ENCODE peak calls at places on chromosomes 12 and 14, in ten cellular contexts. One of them, this sample, is unnamed.

GRCh38 chr12:62138527-62138926 is 121.7 kb upstream of the USP15 start:
- DNase-seq in erythroblast: no peak
- DNase-seq in nucleus accumbens: no peak
- DNase-seq in astrocyte: no peak
- DNase-seq in hippocampal formation: no peak
- DNase-seq in AG08396: no peak
- DNase-seq in T-helper 2 cell: no peak
- DNase-seq in progenitor cell of endocrine pancreas: no peak
- DNase-seq in sciatic nerve: no peak
- DNase-seq in AG09309: no peak
- DNase-seq in this sample: no peak

GRCh38 chr14:72664651-72665050 is 229.2 kb downstream of the DPF3 start:
- DNase-seq in erythroblast: no peak
- DNase-seq in nucleus accumbens: no peak
- DNase-seq in astrocyte: no peak
- DNase-seq in hippocampal formation: no peak
- DNase-seq in AG08396: no peak
- DNase-seq in T-helper 2 cell: no peak
- DNase-seq in progenitor cell of endocrine pancreas: no peak
- DNase-seq in sciatic nerve: no peak
- DNase-seq in AG09309: no peak
- DNase-seq in this sample: no peak

GRCh38 chr14:95770777-95771176 is 56.9 kb upstream of the TCL1A start:
- DNase-seq in erythroblast: no peak
- DNase-seq in nucleus accumbens: no peak
- DNase-seq in astrocyte: no peak
- DNase-seq in hippocampal formation: no peak
- DNase-seq in AG08396: no peak
- DNase-seq in T-helper 2 cell: no peak
- DNase-seq in progenitor cell of endocrine pancreas: no peak
- DNase-seq in sciatic nerve: no peak
- DNase-seq in AG09309: no peak
- DNase-seq in this sample: no peak

GRCh38 chr14:74495356-74495755 is 1.8 kb downstream of the ISCA2 start:
- DNase-seq in erythroblast: peak; percentile 25
- DNase-seq in nucleus accumbens: no peak
- DNase-seq in astrocyte: no peak
- DNase-seq in hippocampal formation: no peak
- DNase-seq in AG08396: no peak
- DNase-seq in T-helper 2 cell: no peak
- DNase-seq in progenitor cell of endocrine pancreas: no peak
- DNase-seq in sciatic nerve: no peak
- DNase-seq in AG09309: no peak
- DNase-seq in this sample: no peak

GRCh38 chr12:75666126-75666979 is 154.9 kb upstream of the KRR1 start:
- DNase-seq in erythroblast: no peak
- DNase-seq in nucleus accumbens: no peak
- DNase-seq in astrocyte: peak; percentile 86
- DNase-seq in hippocampal formation: no peak
- DNase-seq in AG08396: peak; percentile 20
- DNase-seq in T-helper 2 cell: no peak
- DNase-seq in progenitor cell of endocrine pancreas: no peak
- DNase-seq in sciatic nerve: no peak
- DNase-seq in AG09309: no peak
- DNase-seq in this sample: no peak

GRCh38 chr12:123164710-123165261 is 13.9 kb upstream of the PITPNM2 start:
- DNase-seq in erythroblast: no peak
- DNase-seq in nucleus accumbens: no peak
- DNase-seq in astrocyte: no peak
- DNase-seq in hippocampal formation: no peak
- DNase-seq in AG08396: no peak
- DNase-seq in T-helper 2 cell: no peak
- DNase-seq in progenitor cell of endocrine pancreas: no peak
- DNase-seq in sciatic nerve: no peak
- DNase-seq in AG09309: no peak
- DNase-seq in this sample: no peak

GRCh38 chr12:116233669-116234068 is 43.8 kb downstream of the MED13L start:
- DNase-seq in erythroblast: no peak
- DNase-seq in nucleus accumbens: no peak
- DNase-seq in astrocyte: peak; percentile 46
- DNase-seq in hippocampal formation: no peak
- DNase-seq in AG08396: peak; percentile 10
- DNase-seq in T-helper 2 cell: no peak
- DNase-seq in progenitor cell of endocrine pancreas: no peak
- DNase-seq in sciatic nerve: no peak
- DNase-seq in AG09309: no peak
- DNase-seq in this sample: no peak

GRCh38 chr14:29906256-29906885 is 21.3 kb downstream of the PRKD1 start:
- DNase-seq in erythroblast: no peak
- DNase-seq in nucleus accumbens: no peak
- DNase-seq in astrocyte: peak; percentile 60
- DNase-seq in hippocampal formation: no peak
- DNase-seq in AG08396: peak; percentile 18
- DNase-seq in T-helper 2 cell: no peak
- DNase-seq in progenitor cell of endocrine pancreas: no peak
- DNase-seq in sciatic nerve: no peak
- DNase-seq in AG09309: no peak
- DNase-seq in this sample: no peak

GRCh38 chr12:88207921-88208640 is 66.0 kb downstream of the TMTC3 start:
- DNase-seq in erythroblast: no peak
- DNase-seq in nucleus accumbens: no peak
- DNase-seq in astrocyte: peak; percentile 78
- DNase-seq in hippocampal formation: no peak
- DNase-seq in AG08396: peak; percentile 72
- DNase-seq in T-helper 2 cell: no peak
- DNase-seq in progenitor cell of endocrine pancreas: no peak
- DNase-seq in sciatic nerve: peak; percentile 62
- DNase-seq in AG09309: peak; percentile 86
- DNase-seq in this sample: no peak

GRCh38 chr12:124804011-124804621 is 59.5 kb downstream of the SCARB1 start:
- DNase-seq in erythroblast: peak; percentile 47
- DNase-seq in nucleus accumbens: peak; percentile 39
- DNase-seq in astrocyte: peak; percentile 26
- DNase-seq in hippocampal formation: no peak
- DNase-seq in AG08396: peak; percentile 69
- DNase-seq in T-helper 2 cell: no peak
- DNase-seq in progenitor cell of endocrine pancreas: no peak
- DNase-seq in sciatic nerve: no peak
- DNase-seq in AG09309: no peak
- DNase-seq in this sample: no peak

GRCh38 chr12:10632226-10632625 is 18.8 kb upstream of the MAGOHB start:
- DNase-seq in erythroblast: no peak
- DNase-seq in nucleus accumbens: no peak
- DNase-seq in astrocyte: peak; percentile 33
- DNase-seq in hippocampal formation: no peak
- DNase-seq in AG08396: no peak
- DNase-seq in T-helper 2 cell: no peak
- DNase-seq in progenitor cell of endocrine pancreas: no peak
- DNase-seq in sciatic nerve: no peak
- DNase-seq in AG09309: no peak
- DNase-seq in this sample: no peak

GRCh38 chr14:85960781-85961180 is 430.8 kb downstream of the FLRT2 start:
- DNase-seq in erythroblast: no peak
- DNase-seq in nucleus accumbens: no peak
- DNase-seq in astrocyte: no peak
- DNase-seq in hippocampal formation: no peak
- DNase-seq in AG08396: no peak
- DNase-seq in T-helper 2 cell: no peak
- DNase-seq in progenitor cell of endocrine pancreas: no peak
- DNase-seq in sciatic nerve: no peak
- DNase-seq in AG09309: no peak
- DNase-seq in this sample: no peak

GRCh38 chr12:15830538-15830937 is 41.4 kb upstream of the EPS8 start:
- DNase-seq in erythroblast: no peak
- DNase-seq in nucleus accumbens: no peak
- DNase-seq in astrocyte: peak; percentile 79
- DNase-seq in hippocampal formation: no peak
- DNase-seq in AG08396: peak; percentile 20
- DNase-seq in T-helper 2 cell: no peak
- DNase-seq in progenitor cell of endocrine pancreas: no peak
- DNase-seq in sciatic nerve: no peak
- DNase-seq in AG09309: no peak
- DNase-seq in this sample: no peak

GRCh38 chr12:119957135-119957534 is 31.9 kb upstream of the BICDL1 start:
- DNase-seq in erythroblast: no peak
- DNase-seq in nucleus accumbens: no peak
- DNase-seq in astrocyte: no peak
- DNase-seq in hippocampal formation: no peak
- DNase-seq in AG08396: no peak
- DNase-seq in T-helper 2 cell: no peak
- DNase-seq in progenitor cell of endocrine pancreas: no peak
- DNase-seq in sciatic nerve: no peak
- DNase-seq in AG09309: no peak
- DNase-seq in this sample: no peak

GRCh38 chr12:93766802-93767523 is 89.8 kb downstream of the CRADD start:
- DNase-seq in erythroblast: peak; percentile 44
- DNase-seq in nucleus accumbens: no peak
- DNase-seq in astrocyte: peak; percentile 45
- DNase-seq in hippocampal formation: no peak
- DNase-seq in AG08396: peak; percentile 47
- DNase-seq in T-helper 2 cell: no peak
- DNase-seq in progenitor cell of endocrine pancreas: no peak
- DNase-seq in sciatic nerve: no peak
- DNase-seq in AG09309: no peak
- DNase-seq in this sample: peak; percentile 16

GRCh38 chr14:98028156-98028555 is 1231.0 kb downstream of the VRK1 start:
- DNase-seq in erythroblast: no peak
- DNase-seq in nucleus accumbens: no peak
- DNase-seq in astrocyte: peak; percentile 95
- DNase-seq in hippocampal formation: no peak
- DNase-seq in AG08396: no peak
- DNase-seq in T-helper 2 cell: no peak
- DNase-seq in progenitor cell of endocrine pancreas: no peak
- DNase-seq in sciatic nerve: no peak
- DNase-seq in AG09309: no peak
- DNase-seq in this sample: no peak

GRCh38 chr12:82383930-82384513 is 25.7 kb downstream of the METTL25 start:
- DNase-seq in erythroblast: peak; percentile 2
- DNase-seq in nucleus accumbens: no peak
- DNase-seq in astrocyte: peak; percentile 10
- DNase-seq in hippocampal formation: no peak
- DNase-seq in AG08396: no peak
- DNase-seq in T-helper 2 cell: no peak
- DNase-seq in progenitor cell of endocrine pancreas: no peak
- DNase-seq in sciatic nerve: no peak
- DNase-seq in AG09309: no peak
- DNase-seq in this sample: no peak

GRCh38 chr14:35285168-35285990 is 6.8 kb upstream of the PSMA6 start:
- DNase-seq in erythroblast: no peak
- DNase-seq in nucleus accumbens: no peak
- DNase-seq in astrocyte: no peak
- DNase-seq in hippocampal formation: no peak
- DNase-seq in AG08396: no peak
- DNase-seq in T-helper 2 cell: no peak
- DNase-seq in progenitor cell of endocrine pancreas: no peak
- DNase-seq in sciatic nerve: no peak
- DNase-seq in AG09309: no peak
- DNase-seq in this sample: no peak

GRCh38 chr14:93753647-93754046 is 34.6 kb downstream of the PRIMA1 start:
- DNase-seq in erythroblast: no peak
- DNase-seq in nucleus accumbens: no peak
- DNase-seq in astrocyte: no peak
- DNase-seq in hippocampal formation: no peak
- DNase-seq in AG08396: no peak
- DNase-seq in T-helper 2 cell: no peak
- DNase-seq in progenitor cell of endocrine pancreas: no peak
- DNase-seq in sciatic nerve: no peak
- DNase-seq in AG09309: no peak
- DNase-seq in this sample: no peak